ENCODE peak calls at places on chromosomes 13 and 19, in six cellular contexts. One of them, this sample, is unnamed.

GRCh38 chr19:30864460-30865215 is 484.6 kb downstream of the TSHZ3 start:
- DNase-seq in neuronal stem cell: no peak
- DNase-seq in IMR-90: no peak
- DNase-seq in mesenchymal stem cell: no peak
- DNase-seq in trophoblast cell: no peak
- DNase-seq in H9: peak
- DNase-seq in this sample: no peak

GRCh38 chr13:31887311-31887710 is 144.3 kb upstream of the FRY start:
- DNase-seq in neuronal stem cell: no peak
- DNase-seq in IMR-90: peak
- DNase-seq in mesenchymal stem cell: no peak
- DNase-seq in H9: no peak
- DNase-seq in trophoblast cell: no peak
- DNase-seq in this sample: no peak

GRCh38 chr13:80157261-80157942 is 183.5 kb downstream of the SPRY2 start:
- DNase-seq in neuronal stem cell: no peak
- DNase-seq in IMR-90: peak
- DNase-seq in mesenchymal stem cell: peak
- DNase-seq in H9: no peak
- DNase-seq in trophoblast cell: no peak
- DNase-seq in this sample: no peak

GRCh38 chr19:13118424-13119193 is 545 bp downstream of the NACC1 start:
- DNase-seq in neuronal stem cell: peak
- DNase-seq in trophoblast cell: no peak
- DNase-seq in H9: peak
- DNase-seq in mesenchymal stem cell: peak
- DNase-seq in IMR-90: peak
- DNase-seq in this sample: peak

GRCh38 chr13:48151766-48152165 is 56.9 kb upstream of the MED4 start:
- DNase-seq in trophoblast cell: peak
- DNase-seq in neuronal stem cell: no peak
- DNase-seq in H9: no peak
- DNase-seq in mesenchymal stem cell: no peak
- DNase-seq in IMR-90: no peak
- DNase-seq in this sample: no peak

GRCh38 chr13:85508683-85509329 is 290.4 kb downstream of the SLITRK6 start:
- DNase-seq in mesenchymal stem cell: no peak
- DNase-seq in H9: peak
- DNase-seq in neuronal stem cell: no peak
- DNase-seq in trophoblast cell: no peak
- DNase-seq in IMR-90: no peak
- DNase-seq in this sample: peak

GRCh38 chr19:2475018-2475701 is 767 bp upstream of the GADD45B start:
- DNase-seq in mesenchymal stem cell: peak
- DNase-seq in trophoblast cell: peak
- DNase-seq in IMR-90: peak
- DNase-seq in neuronal stem cell: no peak
- DNase-seq in H9: no peak
- DNase-seq in this sample: peak

GRCh38 chr19:35977446-35978222 is 17.4 kb upstream of the SDHAF1 start:
- DNase-seq in neuronal stem cell: no peak
- DNase-seq in mesenchymal stem cell: no peak
- DNase-seq in IMR-90: no peak
- DNase-seq in trophoblast cell: no peak
- DNase-seq in H9: peak
- DNase-seq in this sample: peak

GRCh38 chr19:35309481-35310279 is 17.7 kb downstream of the MAG start:
- DNase-seq in mesenchymal stem cell: peak
- DNase-seq in neuronal stem cell: no peak
- DNase-seq in IMR-90: peak
- DNase-seq in H9: no peak
- DNase-seq in trophoblast cell: peak
- DNase-seq in this sample: no peak

GRCh38 chr13:113863511-113864302 is at the start of gene GAS6:
- DNase-seq in trophoblast cell: no peak
- DNase-seq in IMR-90: no peak
- DNase-seq in H9: peak
- DNase-seq in mesenchymal stem cell: peak
- DNase-seq in neuronal stem cell: peak
- DNase-seq in this sample: no peak

GRCh38 chr13:91359071-91359470 is 11.6 kb downstream of the MIR17HG start:
- DNase-seq in IMR-90: no peak
- DNase-seq in mesenchymal stem cell: no peak
- DNase-seq in neuronal stem cell: no peak
- DNase-seq in H9: no peak
- DNase-seq in trophoblast cell: no peak
- DNase-seq in this sample: no peak

GRCh38 chr13:91360246-91360751 is 12.8 kb downstream of the MIR17HG start:
- DNase-seq in H9: no peak
- DNase-seq in mesenchymal stem cell: no peak
- DNase-seq in IMR-90: no peak
- DNase-seq in trophoblast cell: no peak
- DNase-seq in neuronal stem cell: no peak
- DNase-seq in this sample: no peak

GRCh38 chr13:91357613-91358383 is 10.3 kb downstream of the MIR17HG start:
- DNase-seq in IMR-90: no peak
- DNase-seq in mesenchymal stem cell: no peak
- DNase-seq in trophoblast cell: no peak
- DNase-seq in neuronal stem cell: no peak
- DNase-seq in H9: no peak
- DNase-seq in this sample: no peak

GRCh38 chr13:91358384-91358776 is 10.9 kb downstream of the MIR17HG start:
- DNase-seq in H9: no peak
- DNase-seq in mesenchymal stem cell: no peak
- DNase-seq in trophoblast cell: no peak
- DNase-seq in neuronal stem cell: no peak
- DNase-seq in IMR-90: no peak
- DNase-seq in this sample: no peak

GRCh38 chr13:91359566-91359965 is 12.1 kb downstream of the MIR17HG start:
- DNase-seq in mesenchymal stem cell: no peak
- DNase-seq in H9: no peak
- DNase-seq in neuronal stem cell: no peak
- DNase-seq in trophoblast cell: no peak
- DNase-seq in IMR-90: no peak
- DNase-seq in this sample: no peak
- H4K91ac ChIP-seq in mesenchymal stem cell: no peak
- H4K91ac ChIP-seq in H9: no peak
- H4K91ac ChIP-seq in neuronal stem cell: no peak
- H4K91ac ChIP-seq in trophoblast cell: no peak
- H4K91ac ChIP-seq in IMR-90: no peak
- H4K91ac ChIP-seq in this sample: no peak

DNA sequence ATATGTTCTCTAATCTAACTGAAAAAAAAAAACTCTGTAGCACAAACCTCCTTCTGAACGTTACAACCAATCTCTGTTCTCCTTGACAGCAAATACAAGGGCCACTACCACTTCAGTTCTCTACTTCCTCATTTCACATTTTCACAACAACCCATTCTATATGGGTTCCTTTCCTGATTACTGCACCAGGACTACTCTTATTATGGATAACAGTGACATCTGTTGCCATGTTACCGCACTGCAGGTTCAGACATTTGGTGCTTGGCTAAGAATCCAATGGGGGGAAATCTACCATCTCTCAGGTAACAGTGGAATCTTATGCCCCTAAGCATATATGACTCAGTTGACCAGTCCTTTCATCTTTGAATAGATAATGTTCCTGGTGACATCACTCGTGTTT is 11.6 kb upstream of the FPR3 start:
- DNase-seq in H9: no peak
- DNase-seq in trophoblast cell: peak
- DNase-seq in neuronal stem cell: no peak
- DNase-seq in mesenchymal stem cell: no peak
- DNase-seq in IMR-90: no peak
- DNase-seq in this sample: no peak
- H3K27ac ChIP-seq in H9: no peak
- H3K27ac ChIP-seq in trophoblast cell: no peak
- H3K27ac ChIP-seq in neuronal stem cell: no peak
- H3K27ac ChIP-seq in mesenchymal stem cell: no peak
- H3K27ac ChIP-seq in IMR-90: no peak
- H3K27ac ChIP-seq in this sample: no peak

DNA sequence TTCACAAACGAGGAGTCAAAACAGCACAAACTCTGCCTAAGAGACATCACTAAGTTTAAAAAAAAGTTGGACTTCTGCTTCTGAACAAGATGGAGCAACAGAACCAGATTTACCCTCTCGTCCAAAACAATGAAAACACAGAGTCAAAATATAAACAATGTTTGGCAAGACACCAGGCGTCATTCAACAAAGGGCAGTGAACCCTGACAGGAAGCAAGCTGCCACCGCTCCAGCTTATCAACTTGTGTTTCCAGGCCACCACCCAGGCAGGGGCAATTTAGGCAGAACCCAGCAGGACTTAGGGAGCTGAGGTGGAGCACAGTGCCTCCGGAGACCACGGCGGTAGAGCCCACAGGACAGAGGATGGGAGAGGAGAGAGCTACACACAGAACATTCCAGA is 8.6 kb upstream of the NAPA start:
- DNase-seq in trophoblast cell: no peak
- DNase-seq in IMR-90: no peak
- DNase-seq in mesenchymal stem cell: peak
- DNase-seq in neuronal stem cell: no peak
- DNase-seq in H9: no peak
- DNase-seq in this sample: no peak
- H4K91ac ChIP-seq in trophoblast cell: no peak
- H4K91ac ChIP-seq in IMR-90: no peak
- H4K91ac ChIP-seq in mesenchymal stem cell: peak
- H4K91ac ChIP-seq in neuronal stem cell: no peak
- H4K91ac ChIP-seq in H9: no peak
- H4K91ac ChIP-seq in this sample: no peak

GRCh38 chr19:7983286-7983950 is 22.0 kb downstream of the ELAVL1 start:
- DNase-seq in mesenchymal stem cell: no peak
- DNase-seq in neuronal stem cell: no peak
- DNase-seq in IMR-90: no peak
- DNase-seq in H9: no peak
- DNase-seq in trophoblast cell: no peak
- DNase-seq in this sample: no peak

GRCh38 chr19:7981199-7981598 is 24.2 kb downstream of the ELAVL1 start:
- DNase-seq in neuronal stem cell: no peak
- DNase-seq in H9: no peak
- DNase-seq in mesenchymal stem cell: no peak
- DNase-seq in IMR-90: no peak
- DNase-seq in trophoblast cell: no peak
- DNase-seq in this sample: no peak

GRCh38 chr19:7982103-7982502 is 23.3 kb downstream of the ELAVL1 start:
- DNase-seq in trophoblast cell: no peak
- DNase-seq in neuronal stem cell: no peak
- DNase-seq in IMR-90: no peak
- DNase-seq in H9: no peak
- DNase-seq in mesenchymal stem cell: no peak
- DNase-seq in this sample: no peak

GRCh38 chr19:7981661-7982060 is 23.8 kb downstream of the ELAVL1 start:
- DNase-seq in neuronal stem cell: no peak
- DNase-seq in IMR-90: no peak
- DNase-seq in H9: no peak
- DNase-seq in trophoblast cell: no peak
- DNase-seq in mesenchymal stem cell: no peak
- DNase-seq in this sample: no peak

DNA sequence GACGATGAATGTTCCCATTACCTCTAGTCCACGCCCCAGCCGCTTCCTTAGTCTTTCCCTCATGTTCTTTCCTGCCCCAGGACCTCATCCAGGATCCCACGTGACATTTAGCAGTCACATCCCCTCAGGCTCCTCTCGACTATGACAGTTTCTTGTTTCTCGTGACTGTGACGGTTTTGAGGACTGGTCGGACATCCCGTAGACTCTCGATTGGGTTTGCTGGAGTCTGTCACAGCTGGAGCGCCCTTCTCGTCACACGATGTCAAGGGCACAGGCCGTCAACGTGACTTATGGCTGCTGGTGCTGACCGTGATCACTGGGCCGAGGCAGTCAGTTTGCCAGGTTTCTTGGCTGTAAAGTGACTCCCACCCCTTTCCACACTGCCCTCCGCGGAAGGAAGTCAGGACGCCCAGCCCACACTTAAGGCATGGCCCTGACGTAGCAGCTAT is 22.8 kb downstream of the ELAVL1 start:
- DNase-seq in trophoblast cell: no peak
- DNase-seq in neuronal stem cell: no peak
- DNase-seq in IMR-90: no peak
- DNase-seq in H9: no peak
- DNase-seq in mesenchymal stem cell: no peak
- DNase-seq in this sample: no peak
- H3K27ac ChIP-seq in trophoblast cell: no peak
- H3K27ac ChIP-seq in neuronal stem cell: no peak
- H3K27ac ChIP-seq in IMR-90: no peak
- H3K27ac ChIP-seq in H9: no peak
- H3K27ac ChIP-seq in mesenchymal stem cell: no peak
- H3K27ac ChIP-seq in this sample: no peak

DNA sequence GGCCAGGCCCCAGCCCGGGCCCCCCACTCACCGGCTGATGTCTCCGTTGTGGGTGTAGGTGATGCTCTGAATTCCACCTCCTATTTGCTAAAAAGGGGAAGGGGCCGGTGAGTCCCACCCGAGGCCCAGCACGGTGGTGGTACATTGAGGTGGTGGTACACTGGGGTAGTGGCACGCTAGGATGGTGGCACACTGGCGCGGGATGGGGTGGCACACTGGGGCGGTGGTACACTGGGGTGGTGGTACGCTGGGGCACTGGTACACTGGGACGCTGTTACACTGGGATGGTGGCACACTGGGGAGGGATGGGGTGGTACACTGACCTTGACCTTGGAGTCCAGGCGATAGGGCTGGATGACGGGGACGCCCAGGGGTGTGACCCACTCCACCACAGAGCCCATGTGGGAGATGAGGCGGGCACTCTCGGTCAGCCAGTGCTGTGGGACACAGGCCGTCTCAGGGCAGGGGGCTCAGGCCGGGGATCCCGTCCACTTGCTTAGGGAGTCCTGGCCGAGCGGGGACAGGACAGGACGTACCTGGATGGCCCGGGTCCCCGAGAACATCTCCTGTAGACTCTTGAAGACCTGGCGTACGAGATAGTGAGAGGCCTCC is 14.6 kb downstream of the POLRMT start:
- DNase-seq in IMR-90: no peak
- DNase-seq in trophoblast cell: no peak
- DNase-seq in mesenchymal stem cell: no peak
- DNase-seq in H9: no peak
- DNase-seq in neuronal stem cell: no peak
- DNase-seq in this sample: no peak
- H4K91ac ChIP-seq in IMR-90: no peak
- H4K91ac ChIP-seq in trophoblast cell: no peak
- H4K91ac ChIP-seq in mesenchymal stem cell: no peak
- H4K91ac ChIP-seq in H9: no peak
- H4K91ac ChIP-seq in neuronal stem cell: no peak
- H4K91ac ChIP-seq in this sample: no peak

This sample was measured in H1.